ENCODE peak calls at places on chromosomes 13 and 19, in six cellular contexts. N, D, G, S, Q and F are unnamed samples.

GRCh38 chr19:36665832-36666231 is 805 bp downstream of the ZNF461 start:
- DNase-seq in D (no peak), S (no peak), Q (no peak), N (no peak), G (no peak), F (no peak)

GRCh38 chr19:36973021-36973843 is 57.1 kb downstream of the ZNF568 start:
- DNase-seq in D (peak), Q (peak), S (peak), N (peak), G (no peak), F (peak)

GRCh38 chr13:75418997-75419396 is 63.0 kb downstream of the TBC1D4 start:
- DNase-seq in G (no peak), Q (no peak), D (no peak), N (no peak), S (no peak), F (no peak)

GRCh38 chr13:70310720-70311119 is 202.5 kb upstream of the KLHL1 start:
- DNase-seq in D (no peak), G (peak), S (no peak), Q (no peak), N (no peak), F (no peak)

GRCh38 chr13:53848546-53848945 is 819.9 kb downstream of the OLFM4 start:
- DNase-seq in S (no peak), N (no peak), G (peak), Q (no peak), D (no peak), F (no peak)

GRCh38 chr13:113058988-113059850 is 46.4 kb upstream of the F7 start:
- DNase-seq in Q (no peak), G (no peak), D (no peak), S (no peak), N (no peak), F (no peak)

GRCh38 chr13:24267283-24267682 is 42.1 kb upstream of the C1QTNF9 start:
- DNase-seq in S (no peak), N (no peak), Q (no peak), G (no peak), D (no peak), F (no peak)

GRCh38 chr13:52003551-52003950 is 7.7 kb downstream of the ATP7B start:
- DNase-seq in G (no peak), Q (no peak), N (no peak), S (no peak), D (no peak), F (no peak)

GRCh38 chr19:35457173-35457572 is 9.1 kb downstream of the FFAR2 start:
- DNase-seq in Q (no peak), G (no peak), N (no peak), D (no peak), S (no peak), F (no peak)

GRCh38 chr19:42250249-42250665 is 4.7 kb downstream of the ERF start:
- DNase-seq in N (no peak), Q (no peak), G (no peak), S (no peak), D (no peak), F (no peak)